ENCODE peak calls at places on chromosome 21, in seven cellular contexts. E is lower lobe of right lung, A is dorsolateral prefrontal cortex, Z is DND-41, W is choroid plexus epithelial cell, L is AG04450, Y is fibroblast of mammary gland. N is an unnamed sample.

GRCh38 chr21:45844181-45844580 is 137.4 kb upstream of the COL6A1 start:
- DNase-seq in L (no peak), E (no peak), W (no peak), Y (no peak), A (no peak), Z (no peak), N (no peak)

GRCh38 chr21:46183910-46184624 is at the start of gene SPATC1L:
- DNase-seq in A (peak), Y (peak), Z (no peak), W (peak), E (peak), L (no peak), N (peak)

GRCh38 chr21:15667010-15667409 is 62.8 kb upstream of the USP25 start:
- DNase-seq in W (peak), Z (no peak), A (no peak), Y (peak), E (no peak), L (no peak), N (peak)

GRCh38 chr21:41802684-41803083 is 35.8 kb upstream of the RIPK4 start:
- DNase-seq in Y (peak), L (no peak), Z (no peak), W (no peak), E (no peak), A (peak), N (no peak)

GRCh38 chr21:36419241-36419640 is 34.0 kb downstream of the CHAF1B start:
- DNase-seq in Z (no peak), Y (no peak), L (no peak), A (no peak), E (no peak), W (no peak), N (no peak)

GRCh38 chr21:46650476-46651098 is 15.1 kb downstream of the PRMT2 start:
- DNase-seq in L (no peak), Y (peak), W (no peak), E (no peak), A (no peak), Z (no peak), N (no peak)

GRCh38 chr21:42340187-42340586 is 10.6 kb downstream of the TFF2 start:
- DNase-seq in L (no peak), E (no peak), Z (no peak), A (no peak), W (no peak), Y (no peak), N (no peak)

GRCh38 chr21:15054089-15054488 is 10.7 kb downstream of the NRIP1 start:
- DNase-seq in A (no peak), Z (peak), E (no peak), L (no peak), Y (no peak), W (no peak), N (no peak)

GRCh38 chr21:44291936-44292811 is 6.5 kb downstream of the AIRE start:
- DNase-seq in L (no peak), Y (no peak), A (no peak), E (no peak), W (no peak), Z (no peak), N (no peak)

GRCh38 chr21:28883931-28884330 is 108.7 kb downstream of the LTN1 start:
- DNase-seq in A (no peak), Z (no peak), L (no peak), Y (no peak), W (no peak), E (no peak), N (no peak)

GRCh38 chr21:41877901-41878830 is 978 bp downstream of the PRDM15 start:
- DNase-seq in A (peak), Z (peak), L (no peak), E (peak), W (peak), Y (peak), N (peak)

GRCh38 chr21:21751286-21751685 is 753.1 kb downstream of the NCAM2 start:
- DNase-seq in W (no peak), Y (no peak), A (no peak), Z (no peak), L (no peak), E (no peak), N (no peak)

GRCh38 chr21:42285569-42286245 is 29.5 kb downstream of the TFF3 start:
- DNase-seq in Y (no peak), Z (no peak), L (no peak), A (no peak), W (no peak), E (no peak), N (no peak)

GRCh38 chr21:46027855-46028493 is 46.4 kb downstream of the COL6A1 start:
- DNase-seq in Z (no peak), Y (peak), A (no peak), E (no peak), L (peak), W (peak), N (peak)

GRCh38 chr21:16667395-16667794 is 845.4 kb upstream of the CXADR start:
- DNase-seq in E (no peak), A (no peak), L (no peak), W (no peak), Z (no peak), Y (no peak), N (peak)

GRCh38 chr21:37564341-37564923 is 197.9 kb downstream of the DYRK1A start:
- DNase-seq in A (peak), E (peak), L (peak), Y (peak), Z (peak), W (peak), N (peak)

GRCh38 chr21:15272591-15272990 is 207.8 kb upstream of the NRIP1 start:
- DNase-seq in Y (peak), W (peak), Z (no peak), E (no peak), L (no peak), A (no peak), N (peak)

GRCh38 chr21:15740383-15740782 is 10.6 kb downstream of the USP25 start:
- DNase-seq in L (no peak), E (no peak), Y (no peak), Z (no peak), A (no peak), W (no peak), N (no peak)

GRCh38 chr21:38805282-38806152 is at the start of gene ETS2:
- DNase-seq in L (peak), Y (peak), W (peak), E (peak), Z (peak), A (peak), N (peak)

GRCh38 chr21:23016617-23017016 is 2018.4 kb downstream of the NCAM2 start:
- DNase-seq in L (no peak), W (peak), A (peak), Y (no peak), E (no peak), Z (peak), N (no peak)

GRCh38 chr21:42562816-42563215 is 49.2 kb downstream of the SLC37A1 start:
- DNase-seq in A (no peak), Y (no peak), E (peak), W (no peak), Z (no peak), L (no peak), N (no peak)

GRCh38 chr21:45020629-45021427 is 53.6 kb upstream of the ADARB1 start:
- DNase-seq in L (no peak), E (no peak), Z (no peak), A (no peak), Y (no peak), W (peak), N (no peak)

DNA sequence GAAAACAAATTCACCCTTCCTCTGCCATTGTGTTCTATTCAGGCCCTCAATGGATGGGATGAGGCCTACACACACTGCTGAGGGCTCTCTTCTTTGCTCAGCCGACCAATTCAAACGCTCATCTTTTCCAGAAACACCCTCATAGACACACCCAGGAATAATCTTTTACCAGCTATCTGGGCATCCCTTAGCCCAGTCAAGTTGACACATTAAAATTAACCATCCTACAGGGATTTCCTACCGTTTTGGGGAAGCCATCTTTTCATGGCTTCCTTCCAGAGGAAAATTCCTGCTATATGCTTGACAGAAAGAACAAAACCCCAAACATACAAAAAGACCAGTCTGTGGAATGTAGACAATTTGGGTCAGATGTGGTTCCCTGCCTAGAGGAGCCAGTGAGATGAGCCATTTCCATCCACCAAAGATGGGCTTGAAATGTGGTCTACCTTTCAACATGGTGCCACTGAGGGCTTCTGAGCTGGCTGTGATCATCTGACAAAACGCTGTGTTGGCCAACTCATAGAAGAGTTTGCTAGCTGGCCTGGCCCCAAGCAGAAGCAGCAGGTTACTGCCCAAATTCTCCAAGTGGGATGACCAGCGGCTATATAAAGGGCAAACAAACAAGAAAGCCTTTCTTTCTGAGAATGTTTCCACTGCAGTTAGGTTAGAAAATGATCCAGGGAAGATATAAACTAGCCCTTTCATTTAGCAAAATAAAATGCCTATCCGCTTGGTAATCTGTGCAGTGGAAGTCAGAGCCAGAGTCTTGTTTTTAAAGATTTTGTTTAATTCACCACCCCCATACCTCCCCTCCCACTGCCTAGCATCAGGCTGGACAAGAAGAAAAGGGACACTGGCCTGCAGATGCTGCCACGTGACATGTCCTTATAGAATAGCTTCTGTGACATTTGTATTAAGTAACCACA is 69.1 kb upstream of the MRPS6 start:
- DNase-seq in Y (peak), A (no peak), W (no peak), Z (no peak), E (no peak), L (peak), N (no peak)
- H3K4me3 ChIP-seq in Y (no peak), A (no peak), W (no peak), Z (no peak), E (no peak), L (no peak), N (no peak)

GRCh38 chr21:25350056-25350455 is 257.2 kb downstream of the MRPL39 start:
- DNase-seq in A (no peak), Z (peak), E (no peak), W (peak), L (no peak), Y (peak), N (peak)
- TF ChIP-seq CTCF in A (no peak), Z (peak), E (peak), W (peak), L (peak), Y (peak), N (peak)

DNA sequence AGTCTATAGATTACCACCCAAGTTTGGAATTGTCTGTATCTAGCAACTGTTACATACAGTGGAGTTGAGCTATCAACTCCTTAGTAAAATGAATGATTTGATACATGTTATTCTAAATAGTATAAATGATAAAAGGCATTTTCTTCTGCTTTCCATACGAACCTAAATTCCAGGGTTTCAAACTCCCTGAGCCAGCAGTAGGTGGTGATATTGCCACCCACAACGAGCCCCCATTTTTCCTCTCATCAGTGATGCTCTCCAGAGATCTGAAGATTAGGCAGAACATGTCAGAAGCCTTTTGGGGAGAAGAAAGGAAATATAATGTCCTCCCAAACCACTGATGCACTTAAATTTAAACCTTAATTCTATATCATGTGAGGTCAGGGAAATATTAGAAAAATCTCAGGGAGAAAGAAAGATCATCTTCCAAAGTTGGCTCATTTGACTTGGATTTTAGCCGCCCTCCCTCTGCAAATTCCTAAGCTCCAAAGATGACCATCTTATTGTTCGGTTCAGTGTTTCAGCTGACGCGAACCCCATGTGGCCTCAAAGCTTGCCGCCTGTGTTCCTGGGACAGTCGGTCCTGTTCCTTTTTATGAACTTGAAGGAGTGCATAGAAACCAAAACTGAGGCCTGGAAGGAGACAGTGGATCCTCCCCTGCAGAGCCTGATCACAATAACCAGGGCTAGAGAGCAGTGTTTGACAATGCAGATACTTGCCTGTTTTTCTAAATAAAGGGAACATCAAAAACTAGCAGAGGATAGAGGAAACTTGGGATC is 2.3 kb downstream of the EVA1C start:
- DNase-seq in Y (peak), W (peak), Z (no peak), A (peak), L (no peak), E (no peak), N (peak)
- H3K4me3 ChIP-seq in Y (no peak), W (no peak), Z (no peak), A (peak), L (no peak), E (peak), N (peak)

GRCh38 chr21:30194701-30195299 is 21.1 kb downstream of the CLDN8 start:
- DNase-seq in E (no peak), A (no peak), L (no peak), W (peak), Z (peak), Y (peak), N (peak)
- TF ChIP-seq CTCF in E (peak), A (peak), L (peak), W (peak), Z (peak), Y (peak), N (peak)

GRCh38 chr21:34890258-34890723 is 158.8 kb downstream of the RUNX1 start:
- DNase-seq in A (no peak), L (no peak), Y (no peak), E (no peak), W (no peak), Z (no peak), N (no peak)

GRCh38 chr21:34890724-34891609 is 158.1 kb downstream of the RUNX1 start:
- DNase-seq in W (peak), Z (no peak), E (peak), A (no peak), L (no peak), Y (no peak), N (peak)

GRCh38 chr21:34892196-34892595 is 156.9 kb downstream of the RUNX1 start:
- DNase-seq in Y (no peak), A (no peak), W (no peak), Z (no peak), E (no peak), L (no peak), N (no peak)

GRCh38 chr21:34889537-34890257 is 159.4 kb downstream of the RUNX1 start:
- DNase-seq in A (no peak), Y (peak), E (peak), L (no peak), Z (peak), W (peak), N (peak)

GRCh38 chr21:34891610-34891943 is 157.5 kb downstream of the RUNX1 start:
- DNase-seq in Y (no peak), Z (no peak), A (no peak), E (no peak), W (no peak), L (no peak), N (no peak)
- H3K4me3 ChIP-seq in Y (no peak), Z (no peak), A (peak), E (peak), W (peak), L (peak), N (peak)